ENCODE peak calls at places on chromosomes 6 and 20, in eight cellular contexts. One of them, this sample, is unnamed.

GRCh38 chr20:15930324-15931305 is 642.6 kb downstream of the KIF16B start:
- DNase-seq in lower leg skin: peak
- DNase-seq in upper lobe of left lung: no peak
- DNase-seq in HFFc6: peak
- DNase-seq in ureter: no peak
- DNase-seq in T follicular helper cell: no peak
- DNase-seq in stimulated activated CD4-positive, alpha-beta T cell treated with anti-CD3 and anti-CD28 coated beads, Interleukin-2, amount 100 ng/mL, for 4 hours: no peak
- DNase-seq in effector memory CD4-positive, alpha-beta T cell: no peak
- DNase-seq in this sample: no peak

GRCh38 chr6:8182209-8182845 is 80.0 kb upstream of the EEF1E1 start:
- DNase-seq in T follicular helper cell: no peak
- DNase-seq in ureter: no peak
- DNase-seq in HFFc6: no peak
- DNase-seq in effector memory CD4-positive, alpha-beta T cell: no peak
- DNase-seq in upper lobe of left lung: no peak
- DNase-seq in lower leg skin: no peak
- DNase-seq in stimulated activated CD4-positive, alpha-beta T cell treated with anti-CD3 and anti-CD28 coated beads, Interleukin-2, amount 100 ng/mL, for 4 hours: no peak
- DNase-seq in this sample: no peak

GRCh38 chr6:829646-830045 is 136.7 kb upstream of the EXOC2 start:
- DNase-seq in upper lobe of left lung: no peak
- DNase-seq in stimulated activated CD4-positive, alpha-beta T cell treated with anti-CD3 and anti-CD28 coated beads, Interleukin-2, amount 100 ng/mL, for 4 hours: no peak
- DNase-seq in effector memory CD4-positive, alpha-beta T cell: no peak
- DNase-seq in T follicular helper cell: no peak
- DNase-seq in HFFc6: no peak
- DNase-seq in lower leg skin: no peak
- DNase-seq in ureter: no peak
- DNase-seq in this sample: no peak

GRCh38 chr20:64238851-64239387 is 16.6 kb upstream of the PCMTD2 start:
- DNase-seq in HFFc6: no peak
- DNase-seq in ureter: no peak
- DNase-seq in stimulated activated CD4-positive, alpha-beta T cell treated with anti-CD3 and anti-CD28 coated beads, Interleukin-2, amount 100 ng/mL, for 4 hours: no peak
- DNase-seq in upper lobe of left lung: no peak
- DNase-seq in lower leg skin: no peak
- DNase-seq in effector memory CD4-positive, alpha-beta T cell: no peak
- DNase-seq in T follicular helper cell: no peak
- DNase-seq in this sample: no peak

GRCh38 chr20:640674-641515 is 12.1 kb downstream of the SRXN1 start:
- DNase-seq in HFFc6: no peak
- DNase-seq in upper lobe of left lung: no peak
- DNase-seq in stimulated activated CD4-positive, alpha-beta T cell treated with anti-CD3 and anti-CD28 coated beads, Interleukin-2, amount 100 ng/mL, for 4 hours: no peak
- DNase-seq in ureter: no peak
- DNase-seq in lower leg skin: no peak
- DNase-seq in effector memory CD4-positive, alpha-beta T cell: no peak
- DNase-seq in T follicular helper cell: no peak
- DNase-seq in this sample: no peak

GRCh38 chr6:142297996-142298753 is 3.6 kb upstream of the ADGRG6 start:
- DNase-seq in HFFc6: peak
- DNase-seq in upper lobe of left lung: no peak
- DNase-seq in ureter: no peak
- DNase-seq in stimulated activated CD4-positive, alpha-beta T cell treated with anti-CD3 and anti-CD28 coated beads, Interleukin-2, amount 100 ng/mL, for 4 hours: no peak
- DNase-seq in effector memory CD4-positive, alpha-beta T cell: no peak
- DNase-seq in lower leg skin: no peak
- DNase-seq in T follicular helper cell: no peak
- DNase-seq in this sample: peak

GRCh38 chr20:1010659-1011058 is 8.5 kb upstream of the RSPO4 start:
- DNase-seq in T follicular helper cell: no peak
- DNase-seq in ureter: no peak
- DNase-seq in upper lobe of left lung: no peak
- DNase-seq in stimulated activated CD4-positive, alpha-beta T cell treated with anti-CD3 and anti-CD28 coated beads, Interleukin-2, amount 100 ng/mL, for 4 hours: no peak
- DNase-seq in effector memory CD4-positive, alpha-beta T cell: no peak
- DNase-seq in HFFc6: no peak
- DNase-seq in lower leg skin: no peak
- DNase-seq in this sample: no peak

GRCh38 chr6:158879180-158879579 is 60.0 kb upstream of the EZR start:
- DNase-seq in stimulated activated CD4-positive, alpha-beta T cell treated with anti-CD3 and anti-CD28 coated beads, Interleukin-2, amount 100 ng/mL, for 4 hours: no peak
- DNase-seq in ureter: no peak
- DNase-seq in lower leg skin: no peak
- DNase-seq in T follicular helper cell: no peak
- DNase-seq in upper lobe of left lung: no peak
- DNase-seq in HFFc6: peak
- DNase-seq in effector memory CD4-positive, alpha-beta T cell: peak
- DNase-seq in this sample: peak

GRCh38 chr6:43076093-43076927 is at the start of gene PTK7:
- DNase-seq in T follicular helper cell: no peak
- DNase-seq in stimulated activated CD4-positive, alpha-beta T cell treated with anti-CD3 and anti-CD28 coated beads, Interleukin-2, amount 100 ng/mL, for 4 hours: peak
- DNase-seq in upper lobe of left lung: peak
- DNase-seq in effector memory CD4-positive, alpha-beta T cell: no peak
- DNase-seq in HFFc6: no peak
- DNase-seq in ureter: peak
- DNase-seq in lower leg skin: no peak
- DNase-seq in this sample: peak

GRCh38 chr20:41061155-41061554 is 32.5 kb downstream of the TOP1 start:
- DNase-seq in HFFc6: no peak
- DNase-seq in lower leg skin: no peak
- DNase-seq in stimulated activated CD4-positive, alpha-beta T cell treated with anti-CD3 and anti-CD28 coated beads, Interleukin-2, amount 100 ng/mL, for 4 hours: no peak
- DNase-seq in effector memory CD4-positive, alpha-beta T cell: no peak
- DNase-seq in upper lobe of left lung: no peak
- DNase-seq in ureter: no peak
- DNase-seq in T follicular helper cell: no peak
- DNase-seq in this sample: no peak

GRCh38 chr6:14746139-14746837 is 499.6 kb upstream of the JARID2 start:
- DNase-seq in effector memory CD4-positive, alpha-beta T cell: no peak
- DNase-seq in ureter: no peak
- DNase-seq in upper lobe of left lung: no peak
- DNase-seq in T follicular helper cell: no peak
- DNase-seq in stimulated activated CD4-positive, alpha-beta T cell treated with anti-CD3 and anti-CD28 coated beads, Interleukin-2, amount 100 ng/mL, for 4 hours: no peak
- DNase-seq in lower leg skin: no peak
- DNase-seq in HFFc6: no peak
- DNase-seq in this sample: no peak

GRCh38 chr20:17558154-17558940 is 11.5 kb upstream of the DSTN start:
- DNase-seq in lower leg skin: peak
- DNase-seq in stimulated activated CD4-positive, alpha-beta T cell treated with anti-CD3 and anti-CD28 coated beads, Interleukin-2, amount 100 ng/mL, for 4 hours: no peak
- DNase-seq in effector memory CD4-positive, alpha-beta T cell: no peak
- DNase-seq in HFFc6: peak
- DNase-seq in T follicular helper cell: no peak
- DNase-seq in upper lobe of left lung: peak
- DNase-seq in ureter: peak
- DNase-seq in this sample: peak

GRCh38 chr20:17794400-17794799 is 94.6 kb downstream of the BANF2 start:
- DNase-seq in T follicular helper cell: no peak
- DNase-seq in lower leg skin: no peak
- DNase-seq in upper lobe of left lung: no peak
- DNase-seq in ureter: no peak
- DNase-seq in stimulated activated CD4-positive, alpha-beta T cell treated with anti-CD3 and anti-CD28 coated beads, Interleukin-2, amount 100 ng/mL, for 4 hours: no peak
- DNase-seq in HFFc6: no peak
- DNase-seq in effector memory CD4-positive, alpha-beta T cell: no peak
- DNase-seq in this sample: no peak

GRCh38 chr20:63498950-63499332 is at the start of gene EEF1A2:
- DNase-seq in HFFc6: no peak
- DNase-seq in lower leg skin: no peak
- DNase-seq in ureter: no peak
- DNase-seq in effector memory CD4-positive, alpha-beta T cell: peak
- DNase-seq in upper lobe of left lung: no peak
- DNase-seq in stimulated activated CD4-positive, alpha-beta T cell treated with anti-CD3 and anti-CD28 coated beads, Interleukin-2, amount 100 ng/mL, for 4 hours: peak
- DNase-seq in T follicular helper cell: peak
- DNase-seq in this sample: no peak